ENCODE peak calls at places on chromosomes 6 and 20, in eight cellular contexts. O is activated CD4-positive, alpha-beta T cell treated with anti-CD3 and anti-CD28 coated beads, Interleukin-2, amount 50 U/mL, for 1 hour; E is Right ventricle myocardium superior; B is upper lobe of right lung; L is chondrocyte; R is PC-3; J is ELF-1; W is NCI-H1092. V is an unnamed sample.

GRCh38 chr6:7424967-7425807 is 35.6 kb downstream of the RIOK1 start:
- DNase-seq in O (no peak), E (peak), B (no peak), L (no peak), R (peak), J (peak), W (no peak), V (no peak)

GRCh38 chr20:57400821-57401564 is 9.8 kb downstream of the RBM38 start:
- DNase-seq in O (no peak), E (peak), B (no peak), L (peak), R (no peak), J (no peak), W (no peak), V (no peak)

GRCh38 chr20:43508106-43508505 is 609 bp downstream of the L3MBTL1 start:
- DNase-seq in O (no peak), E (no peak), B (no peak), L (no peak), R (peak), J (no peak), W (no peak), V (no peak)

GRCh38 chr6:148419430-148419829 is 76.8 kb downstream of the SASH1 start:
- DNase-seq in O (no peak), E (no peak), B (no peak), L (no peak), R (no peak), J (no peak), W (no peak), V (no peak)

GRCh38 chr6:159758031-159759001 is 3.5 kb upstream of the ACAT2 start:
- DNase-seq in O (no peak), E (no peak), B (no peak), L (no peak), R (peak), J (no peak), W (no peak), V (no peak)

GRCh38 chr20:32326507-32326851 is 31.7 kb upstream of the ASXL1 start:
- DNase-seq in O (no peak), E (no peak), B (no peak), L (no peak), R (peak), J (no peak), W (peak), V (no peak)

GRCh38 chr6:122792796-122793195 is 3.7 kb downstream of the SMPDL3A start:
- DNase-seq in O (no peak), E (no peak), B (no peak), L (no peak), R (no peak), J (no peak), W (no peak), V (no peak)

GRCh38 chr20:19960745-19961144 is 56.4 kb upstream of the NAA20 start:
- DNase-seq in O (no peak), E (no peak), B (no peak), L (no peak), R (no peak), J (no peak), W (no peak), V (no peak)

GRCh38 chr20:52201395-52201794 is 9.8 kb upstream of the ZFP64 start:
- DNase-seq in O (no peak), E (no peak), B (no peak), L (no peak), R (no peak), J (no peak), W (no peak), V (no peak)

GRCh38 chr6:110566346-110567125 is 90.1 kb upstream of the SLC22A16 start:
- DNase-seq in O (no peak), E (peak), B (no peak), L (no peak), R (no peak), J (peak), W (no peak), V (no peak)

GRCh38 chr20:17661121-17661744 is 20.8 kb downstream of the RRBP1 start:
- DNase-seq in O (no peak), E (no peak), B (no peak), L (no peak), R (no peak), J (no peak), W (no peak), V (no peak)